ENCODE peak calls at places on chromosomes 2 and 18, in seven cellular contexts. One of them, this sample, is unnamed.

GRCh38 chr2:19873014-19873413 is 28.8 kb downstream of the TTC32 start:
- DNase-seq in MM.1S: no peak
- DNase-seq in A549: no peak
- DNase-seq in neuronal stem cell: no peak
- DNase-seq in neural progenitor cell: no peak
- DNase-seq in GM23248: no peak
- DNase-seq in trophoblast cell: no peak
- DNase-seq in this sample: no peak

GRCh38 chr2:61763605-61764034 is 90.2 kb downstream of the FAM161A start:
- DNase-seq in MM.1S: no peak
- DNase-seq in A549: peak; percentile 62
- DNase-seq in neuronal stem cell: no peak
- DNase-seq in neural progenitor cell: peak; percentile 82
- DNase-seq in GM23248: peak; percentile 92
- DNase-seq in trophoblast cell: peak; percentile 76
- DNase-seq in this sample: no peak

GRCh38 chr2:214107731-214108130 is 303.1 kb upstream of the VWC2L start:
- DNase-seq in MM.1S: no peak
- DNase-seq in A549: no peak
- DNase-seq in neuronal stem cell: no peak
- DNase-seq in neural progenitor cell: no peak
- DNase-seq in GM23248: no peak
- DNase-seq in trophoblast cell: no peak
- DNase-seq in this sample: no peak

GRCh38 chr2:150085478-150085877 is 402.0 kb downstream of the RND3 start:
- DNase-seq in MM.1S: no peak
- DNase-seq in A549: no peak
- DNase-seq in neuronal stem cell: no peak
- DNase-seq in neural progenitor cell: no peak
- DNase-seq in GM23248: no peak
- DNase-seq in trophoblast cell: no peak
- DNase-seq in this sample: no peak

GRCh38 chr2:240836781-240837467 is 16.9 kb upstream of the KIF1A start:
- DNase-seq in MM.1S: no peak
- DNase-seq in A549: no peak
- DNase-seq in neuronal stem cell: no peak
- DNase-seq in neural progenitor cell: no peak
- DNase-seq in GM23248: peak; percentile 92
- DNase-seq in trophoblast cell: no peak
- DNase-seq in this sample: no peak

GRCh38 chr2:62593825-62594224 is 87.8 kb upstream of the TMEM17 start:
- DNase-seq in MM.1S: no peak
- DNase-seq in A549: no peak
- DNase-seq in neuronal stem cell: no peak
- DNase-seq in neural progenitor cell: no peak
- DNase-seq in GM23248: no peak
- DNase-seq in trophoblast cell: no peak
- DNase-seq in this sample: no peak

GRCh38 chr18:76922107-76922506 is 99.8 kb downstream of the ZNF236 start:
- DNase-seq in MM.1S: no peak
- DNase-seq in A549: peak; percentile 8
- DNase-seq in neuronal stem cell: peak; percentile 42
- DNase-seq in neural progenitor cell: peak; percentile 80
- DNase-seq in GM23248: peak; percentile 79
- DNase-seq in trophoblast cell: peak; percentile 16
- DNase-seq in this sample: no peak

GRCh38 chr2:233453916-233454315 is 99.6 kb downstream of the DGKD start:
- DNase-seq in MM.1S: no peak
- DNase-seq in A549: no peak
- DNase-seq in neuronal stem cell: no peak
- DNase-seq in neural progenitor cell: no peak
- DNase-seq in GM23248: no peak
- DNase-seq in trophoblast cell: no peak
- DNase-seq in this sample: no peak

GRCh38 chr2:143087033-143087432 is 42.2 kb upstream of the ARHGAP15 start:
- DNase-seq in MM.1S: no peak
- DNase-seq in A549: no peak
- DNase-seq in neuronal stem cell: no peak
- DNase-seq in neural progenitor cell: no peak
- DNase-seq in GM23248: no peak
- DNase-seq in trophoblast cell: no peak
- DNase-seq in this sample: no peak

GRCh38 chr2:1742680-1743395 is 1.5 kb downstream of the PXDN start:
- DNase-seq in MM.1S: no peak
- DNase-seq in A549: peak; percentile 67
- DNase-seq in neuronal stem cell: peak; percentile 65
- DNase-seq in neural progenitor cell: peak; percentile 83
- DNase-seq in GM23248: peak; percentile 96
- DNase-seq in trophoblast cell: peak; percentile 95
- DNase-seq in this sample: peak; percentile 35

GRCh38 chr2:234963785-234964615 is 12.2 kb downstream of the SH3BP4 start:
- DNase-seq in MM.1S: no peak
- DNase-seq in A549: no peak
- DNase-seq in neuronal stem cell: no peak
- DNase-seq in neural progenitor cell: no peak
- DNase-seq in GM23248: peak; percentile 84
- DNase-seq in trophoblast cell: no peak
- DNase-seq in this sample: peak; percentile 79

GRCh38 chr2:21331625-21332370 is 208.0 kb downstream of the TDRD15 start:
- DNase-seq in MM.1S: no peak
- DNase-seq in A549: no peak
- DNase-seq in neuronal stem cell: no peak
- DNase-seq in neural progenitor cell: no peak
- DNase-seq in GM23248: no peak
- DNase-seq in trophoblast cell: no peak
- DNase-seq in this sample: no peak

GRCh38 chr2:163551974-163552373 is 183.8 kb downstream of the FIGN start:
- DNase-seq in MM.1S: no peak
- DNase-seq in A549: no peak
- DNase-seq in neuronal stem cell: no peak
- DNase-seq in neural progenitor cell: no peak
- DNase-seq in GM23248: peak; percentile 63
- DNase-seq in trophoblast cell: no peak
- DNase-seq in this sample: no peak

GRCh38 chr2:45505138-45505537 is 105.9 kb downstream of the SRBD1 start:
- DNase-seq in MM.1S: no peak
- DNase-seq in A549: no peak
- DNase-seq in neuronal stem cell: no peak
- DNase-seq in neural progenitor cell: peak; percentile 45
- DNase-seq in GM23248: no peak
- DNase-seq in trophoblast cell: no peak
- DNase-seq in this sample: no peak

GRCh38 chr2:107719141-107719540 is 107.6 kb upstream of the RGPD4 start:
- DNase-seq in MM.1S: no peak
- DNase-seq in A549: no peak
- DNase-seq in neuronal stem cell: no peak
- DNase-seq in neural progenitor cell: no peak
- DNase-seq in GM23248: no peak
- DNase-seq in trophoblast cell: no peak
- DNase-seq in this sample: no peak

GRCh38 chr2:238169021-238169707 is 10.4 kb downstream of the ERFE start:
- DNase-seq in MM.1S: no peak
- DNase-seq in A549: peak; percentile 36
- DNase-seq in neuronal stem cell: no peak
- DNase-seq in neural progenitor cell: no peak
- DNase-seq in GM23248: peak; percentile 93
- DNase-seq in trophoblast cell: no peak
- DNase-seq in this sample: peak; percentile 28

GRCh38 chr18:78295271-78295670 is 684.3 kb upstream of the SALL3 start:
- DNase-seq in MM.1S: no peak
- DNase-seq in A549: no peak
- DNase-seq in neuronal stem cell: no peak
- DNase-seq in neural progenitor cell: no peak
- DNase-seq in GM23248: no peak
- DNase-seq in trophoblast cell: no peak
- DNase-seq in this sample: no peak

GRCh38 chr2:216842634-216843033 is 17.2 kb downstream of the TNP1 start:
- DNase-seq in MM.1S: no peak
- DNase-seq in A549: no peak
- DNase-seq in neuronal stem cell: no peak
- DNase-seq in neural progenitor cell: no peak
- DNase-seq in GM23248: no peak
- DNase-seq in trophoblast cell: no peak
- DNase-seq in this sample: no peak

GRCh38 chr2:216486708-216487107 is 11.9 kb upstream of the RPL37A start:
- DNase-seq in MM.1S: no peak
- DNase-seq in A549: no peak
- DNase-seq in neuronal stem cell: no peak
- DNase-seq in neural progenitor cell: no peak
- DNase-seq in GM23248: no peak
- DNase-seq in trophoblast cell: no peak
- DNase-seq in this sample: no peak

GRCh38 chr2:65681503-65681902 is 249.1 kb upstream of the SPRED2 start:
- DNase-seq in MM.1S: no peak
- DNase-seq in A549: no peak
- DNase-seq in neuronal stem cell: no peak
- DNase-seq in neural progenitor cell: no peak
- DNase-seq in GM23248: no peak
- DNase-seq in trophoblast cell: no peak
- DNase-seq in this sample: no peak

GRCh38 chr2:14132386-14132785 is 500.1 kb upstream of the LRATD1 start:
- DNase-seq in MM.1S: no peak
- DNase-seq in A549: no peak
- DNase-seq in neuronal stem cell: no peak
- DNase-seq in neural progenitor cell: no peak
- DNase-seq in GM23248: no peak
- DNase-seq in trophoblast cell: no peak
- DNase-seq in this sample: no peak

GRCh38 chr2:84906108-84906899 is 848 bp downstream of the TMSB10 start:
- DNase-seq in MM.1S: peak; percentile 37
- DNase-seq in A549: no peak
- DNase-seq in neuronal stem cell: no peak
- DNase-seq in neural progenitor cell: peak; percentile 34
- DNase-seq in GM23248: peak; percentile 55
- DNase-seq in trophoblast cell: no peak
- DNase-seq in this sample: no peak

GRCh38 chr2:121485039-121485438 is 45.6 kb upstream of the RNU4ATAC start:
- DNase-seq in MM.1S: no peak
- DNase-seq in A549: no peak
- DNase-seq in neuronal stem cell: no peak
- DNase-seq in neural progenitor cell: no peak
- DNase-seq in GM23248: peak; percentile 91
- DNase-seq in trophoblast cell: peak; percentile 34
- DNase-seq in this sample: no peak
- H3K4me2 ChIP-seq in MM.1S: no peak overlapping the region
- H3K4me2 ChIP-seq in A549: no peak overlapping the region
- H3K4me2 ChIP-seq in neuronal stem cell: no peak overlapping the region
- H3K4me2 ChIP-seq in neural progenitor cell: no peak overlapping the region
- H3K4me2 ChIP-seq in GM23248: peak overlapping the region; percentile 68
- H3K4me2 ChIP-seq in trophoblast cell: no peak overlapping the region
- H3K4me2 ChIP-seq in this sample: peak overlapping the region; percentile 52

GRCh38 chr2:189016311-189016830 is 42.2 kb downstream of the COL3A1 start:
- DNase-seq in MM.1S: no peak
- DNase-seq in A549: no peak
- DNase-seq in neuronal stem cell: no peak
- DNase-seq in neural progenitor cell: no peak
- DNase-seq in GM23248: no peak
- DNase-seq in trophoblast cell: no peak
- DNase-seq in this sample: no peak

GRCh38 chr2:189020179-189020578 is 46.0 kb downstream of the COL3A1 start:
- DNase-seq in MM.1S: no peak
- DNase-seq in A549: no peak
- DNase-seq in neuronal stem cell: no peak
- DNase-seq in neural progenitor cell: no peak
- DNase-seq in GM23248: no peak
- DNase-seq in trophoblast cell: no peak
- DNase-seq in this sample: no peak

GRCh38 chr2:189015378-189015777 is 41.2 kb downstream of the COL3A1 start:
- DNase-seq in MM.1S: no peak
- DNase-seq in A549: no peak
- DNase-seq in neuronal stem cell: peak; percentile 20
- DNase-seq in neural progenitor cell: peak; percentile 47
- DNase-seq in GM23248: no peak
- DNase-seq in trophoblast cell: no peak
- DNase-seq in this sample: no peak

GRCh38 chr2:189022002-189022401 is 47.8 kb downstream of the COL3A1 start:
- DNase-seq in MM.1S: no peak
- DNase-seq in A549: no peak
- DNase-seq in neuronal stem cell: no peak
- DNase-seq in neural progenitor cell: no peak
- DNase-seq in GM23248: peak; percentile 95
- DNase-seq in trophoblast cell: no peak
- DNase-seq in this sample: no peak

DNA sequence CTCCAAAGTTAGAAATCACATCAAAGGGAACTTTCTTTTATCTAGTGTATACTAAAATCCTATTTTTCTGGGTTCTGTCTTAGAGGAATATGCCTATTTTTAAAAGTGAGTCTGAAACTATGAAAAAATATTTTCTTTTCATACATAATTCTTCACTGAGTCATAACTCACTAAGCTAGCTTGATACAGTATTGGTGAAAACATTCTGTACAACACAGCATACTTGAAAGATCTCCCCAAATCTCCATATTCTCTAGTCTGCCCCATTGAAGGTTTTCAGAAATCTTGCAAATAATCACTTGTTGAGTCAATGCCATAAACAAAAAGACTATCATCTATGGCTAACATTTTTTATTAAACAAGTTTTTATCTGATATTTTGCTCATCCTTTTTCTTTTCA is 44.5 kb downstream of the COL3A1 start:
- DNase-seq in MM.1S: no peak
- DNase-seq in A549: no peak
- DNase-seq in neuronal stem cell: no peak
- DNase-seq in neural progenitor cell: no peak
- DNase-seq in GM23248: peak; percentile 65
- DNase-seq in trophoblast cell: no peak
- DNase-seq in this sample: no peak
- H3K4me2 ChIP-seq in MM.1S: no peak overlapping the region
- H3K4me2 ChIP-seq in A549: no peak overlapping the region
- H3K4me2 ChIP-seq in neuronal stem cell: no peak overlapping the region
- H3K4me2 ChIP-seq in neural progenitor cell: no peak overlapping the region
- H3K4me2 ChIP-seq in GM23248: peak overlapping the region; percentile 66
- H3K4me2 ChIP-seq in trophoblast cell: no peak overlapping the region
- H3K4me2 ChIP-seq in this sample: no peak overlapping the region

DNA sequence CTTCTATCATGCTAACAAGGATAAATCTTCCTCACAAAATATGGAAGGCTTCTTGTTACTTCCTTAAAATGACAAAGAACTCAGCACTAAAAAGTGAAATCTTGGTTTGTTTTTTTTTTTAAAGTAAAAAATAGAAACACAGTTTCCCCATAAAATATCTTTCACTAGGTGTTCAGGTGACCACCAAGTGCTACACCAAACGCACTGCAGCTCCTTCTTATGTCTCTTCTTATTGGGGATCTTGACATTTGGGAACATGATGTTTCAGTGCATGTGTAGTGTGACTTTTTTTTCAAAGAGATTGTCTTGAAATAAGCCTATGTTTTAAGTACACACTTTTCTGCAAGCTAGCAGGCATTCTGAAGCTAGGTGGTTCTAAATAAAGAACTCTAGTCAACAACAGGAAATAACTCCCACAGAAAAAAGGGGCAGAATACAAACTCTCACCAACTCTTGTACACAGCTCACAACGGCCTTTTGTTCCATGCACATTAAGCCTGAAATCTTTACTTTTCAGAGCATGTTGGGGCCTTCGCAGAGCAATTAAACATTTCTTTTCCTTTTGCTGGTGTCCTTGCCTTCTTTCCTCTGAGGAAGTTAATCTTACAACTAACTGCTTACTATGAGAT is 13.2 kb upstream of the SERTAD2 start:
- DNase-seq in MM.1S: peak; percentile 88
- DNase-seq in A549: no peak
- DNase-seq in neuronal stem cell: no peak
- DNase-seq in neural progenitor cell: no peak
- DNase-seq in GM23248: no peak
- DNase-seq in trophoblast cell: no peak
- DNase-seq in this sample: no peak
- H3K4me2 ChIP-seq in MM.1S: peak overlapping the region; percentile 87
- H3K4me2 ChIP-seq in A549: no peak overlapping the region
- H3K4me2 ChIP-seq in neuronal stem cell: no peak overlapping the region
- H3K4me2 ChIP-seq in neural progenitor cell: no peak overlapping the region
- H3K4me2 ChIP-seq in GM23248: no peak overlapping the region
- H3K4me2 ChIP-seq in trophoblast cell: no peak overlapping the region
- H3K4me2 ChIP-seq in this sample: no peak overlapping the region

GRCh38 chr2:27442282-27442980 is at the start of gene KRTCAP3:
- DNase-seq in MM.1S: no peak
- DNase-seq in A549: no peak
- DNase-seq in neuronal stem cell: peak; percentile 51
- DNase-seq in neural progenitor cell: peak; percentile 93
- DNase-seq in GM23248: no peak
- DNase-seq in trophoblast cell: peak; percentile 79
- DNase-seq in this sample: no peak
- H3K4me2 ChIP-seq in MM.1S: no peak within 1 kb of the TSS
- H3K4me2 ChIP-seq in A549: no peak within 1 kb of the TSS
- H3K4me2 ChIP-seq in neuronal stem cell: peak within 1 kb of the TSS; percentile 91
- H3K4me2 ChIP-seq in neural progenitor cell: peak within 1 kb of the TSS; percentile 89
- H3K4me2 ChIP-seq in GM23248: no peak within 1 kb of the TSS
- H3K4me2 ChIP-seq in trophoblast cell: peak within 1 kb of the TSS; percentile 72
- H3K4me2 ChIP-seq in this sample: peak within 1 kb of the TSS; percentile 72

This sample was measured in keratinocyte.